ENCODE peak calls at places on chromosomes 5 and 9, in eight cellular contexts. D is colonic mucosa; Z is A549; F is mesendoderm; J is heart left ventricle; L is AG10803; K is CD4-positive, CD25-positive, alpha-beta regulatory T cell; E is fibroblast of mammary gland. T is an unnamed sample.

GRCh38 chr9:113876806-113877236 is 712 bp downstream of the ZNF618 start:
- DNase-seq in J (no peak), K (no peak), E (no peak), L (no peak), Z (no peak), D (no peak), F (no peak), T (no peak)

GRCh38 chr9:83466877-83467276 is 71.3 kb downstream of the FRMD3 start:
- DNase-seq in E (no peak), J (no peak), F (no peak), D (no peak), Z (no peak), K (no peak), L (peak; percentile 26), T (no peak)

GRCh38 chr5:59557572-59557971 is 336.0 kb downstream of the PDE4D start:
- DNase-seq in J (no peak), F (no peak), L (no peak), E (no peak), K (no peak), Z (no peak), D (no peak), T (no peak)

GRCh38 chr9:116134981-116135380 is 18.6 kb upstream of the PAPPA start:
- DNase-seq in E (no peak), K (no peak), J (no peak), Z (no peak), D (no peak), F (no peak), L (no peak), T (no peak)

GRCh38 chr9:68530618-68531017 is 10.1 kb downstream of the TMEM252 start:
- DNase-seq in D (peak; percentile 85), Z (no peak), J (peak; percentile 82), F (peak; percentile 75), E (no peak), K (no peak), L (no peak), T (peak; percentile 87)

GRCh38 chr9:36470891-36471290 is 70.8 kb upstream of the RNF38 start:
- DNase-seq in Z (no peak), E (peak; percentile 78), J (peak; percentile 73), L (peak; percentile 66), D (peak; percentile 65), F (no peak), K (peak; percentile 48), T (peak; percentile 83)

GRCh38 chr5:175700991-175701390 is 43.1 kb downstream of the HRH2 start:
- DNase-seq in E (no peak), F (no peak), D (no peak), K (no peak), Z (peak; percentile 40), J (no peak), L (no peak), T (no peak)

GRCh38 chr9:21324040-21324439 is 11.2 kb downstream of the KLHL9 start:
- DNase-seq in K (no peak), L (no peak), F (no peak), J (no peak), E (no peak), D (no peak), Z (no peak), T (no peak)

GRCh38 chr9:2620876-2621677 is 510 bp upstream of the VLDLR start:
- DNase-seq in E (peak; percentile 66), J (peak; percentile 76), K (no peak), L (peak; percentile 87), Z (peak; percentile 79), D (peak; percentile 75), F (peak; percentile 96), T (peak; percentile 85)

GRCh38 chr9:8961186-8961666 is 1161.6 kb upstream of the DMAC1 start:
- DNase-seq in E (peak; percentile 92), J (peak; percentile 52), L (no peak), F (peak; percentile 14), Z (no peak), K (no peak), D (peak; percentile 17), T (no peak)

GRCh38 chr5:92749943-92750342 is 831.1 kb downstream of the NR2F1-AS1 start:
- DNase-seq in K (no peak), F (peak; percentile 78), Z (peak; percentile 13), L (no peak), J (no peak), E (peak; percentile 54), D (no peak), T (no peak)

GRCh38 chr5:117731445-117731844 is 1156.8 kb upstream of the SEMA6A start:
- DNase-seq in F (no peak), Z (no peak), J (no peak), E (no peak), L (no peak), D (no peak), K (no peak), T (no peak)

GRCh38 chr5:121974261-121974660 is 12.5 kb downstream of the SRFBP1 start:
- DNase-seq in F (peak; percentile 63), Z (no peak), J (no peak), D (no peak), L (no peak), E (peak; percentile 65), K (no peak), T (no peak)

GRCh38 chr9:103991698-103992097 is 102.4 kb upstream of the SMC2 start:
- DNase-seq in D (no peak), E (peak; percentile 56), K (no peak), L (no peak), F (peak; percentile 12), Z (no peak), J (no peak), T (no peak)

GRCh38 chr5:56019306-56020272 is 24.8 kb upstream of the IL6ST start:
- DNase-seq in E (peak; percentile 75), Z (no peak), J (no peak), F (no peak), K (no peak), D (no peak), L (peak; percentile 86), T (no peak)

GRCh38 chr5:9156282-9156681 is 389.6 kb downstream of the SEMA5A start:
- DNase-seq in F (peak; percentile 91), J (peak; percentile 14), E (peak; percentile 75), K (no peak), Z (no peak), D (no peak), L (peak; percentile 79), T (no peak)

GRCh38 chr5:5011151-5011550 is 129.0 kb upstream of the ADAMTS16 start:
- DNase-seq in E (peak; percentile 29), D (no peak), J (no peak), L (peak; percentile 28), K (no peak), F (no peak), Z (no peak), T (no peak)

GRCh38 chr9:133615101-133615896 is 6.1 kb upstream of the FAM163B start:
- DNase-seq in F (no peak), Z (no peak), J (no peak), E (no peak), D (no peak), K (no peak), L (no peak), T (no peak)

GRCh38 chr9:133830310-133830709 is 92.2 kb upstream of the SARDH start:
- DNase-seq in E (peak; percentile 14), J (no peak), F (no peak), Z (no peak), D (no peak), K (no peak), L (no peak), T (no peak)

GRCh38 chr5:124997186-124997893 is 250.9 kb upstream of the ZNF608 start:
- DNase-seq in E (no peak), J (no peak), D (no peak), K (no peak), Z (no peak), F (no peak), L (no peak), T (no peak)

GRCh38 chr5:73464016-73464745 is 15.6 kb upstream of the FOXD1 start:
- DNase-seq in Z (no peak), F (no peak), K (no peak), E (peak; percentile 33), J (peak; percentile 34), D (no peak), L (peak; percentile 91), T (peak; percentile 46)

GRCh38 chr9:77488439-77489126 is 159.5 kb downstream of the GNA14 start:
- DNase-seq in K (no peak), D (no peak), F (peak; percentile 75), J (no peak), Z (no peak), E (peak; percentile 42), L (peak; percentile 37), T (no peak)

GRCh38 chr5:110401881-110402280 is 324.6 kb downstream of the TMEM232 start:
- DNase-seq in K (no peak), E (peak; percentile 67), Z (no peak), L (peak; percentile 62), J (no peak), D (no peak), F (no peak), T (no peak)

DNA sequence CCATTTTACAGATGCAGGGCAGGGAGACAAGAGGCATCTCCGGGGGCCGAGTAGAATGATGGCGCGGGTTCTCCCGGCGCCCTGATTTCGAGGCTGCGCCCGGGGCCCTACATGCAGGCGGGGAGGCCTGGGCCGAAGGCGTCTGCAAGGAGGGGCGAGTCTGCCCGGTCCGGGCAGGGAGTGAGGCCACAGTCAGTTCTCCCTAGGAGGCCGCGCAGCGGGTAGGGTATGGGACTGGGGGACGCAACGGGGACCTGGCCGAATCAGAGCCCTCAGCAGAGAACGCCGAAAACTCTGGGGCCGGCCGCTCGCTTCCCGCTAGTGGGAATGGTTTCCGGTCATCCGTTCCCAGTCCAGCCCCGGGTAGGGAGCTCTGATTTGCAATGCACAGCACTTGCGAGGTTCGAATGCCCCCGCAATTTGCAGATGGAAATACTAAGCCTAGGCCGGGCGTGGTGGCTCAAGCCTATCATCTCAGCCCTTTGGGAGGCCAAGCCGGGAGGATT is 6.4 kb downstream of the TLX3 start:
- DNase-seq in Z (no peak), E (no peak), L (no peak), F (no peak), D (no peak), J (no peak), K (no peak), T (no peak)
- H3K4me3 ChIP-seq in Z (no peak overlapping the region), E (no peak overlapping the region), L (no peak overlapping the region), F (no peak overlapping the region), D (no peak overlapping the region), J (peak overlapping the region; percentile 6), K (no peak overlapping the region), T (peak overlapping the region; percentile 30)

GRCh38 chr5:16866795-16867584 is 69.1 kb downstream of the MYO10 start:
- DNase-seq in L (no peak), D (no peak), E (no peak), F (peak; percentile 36), Z (no peak), K (no peak), J (no peak), T (no peak)
- H3K4me3 ChIP-seq in L (no peak overlapping the region), D (no peak overlapping the region), E (no peak overlapping the region), F (no peak overlapping the region), Z (no peak overlapping the region), K (no peak overlapping the region), J (no peak overlapping the region), T (no peak overlapping the region)

DNA sequence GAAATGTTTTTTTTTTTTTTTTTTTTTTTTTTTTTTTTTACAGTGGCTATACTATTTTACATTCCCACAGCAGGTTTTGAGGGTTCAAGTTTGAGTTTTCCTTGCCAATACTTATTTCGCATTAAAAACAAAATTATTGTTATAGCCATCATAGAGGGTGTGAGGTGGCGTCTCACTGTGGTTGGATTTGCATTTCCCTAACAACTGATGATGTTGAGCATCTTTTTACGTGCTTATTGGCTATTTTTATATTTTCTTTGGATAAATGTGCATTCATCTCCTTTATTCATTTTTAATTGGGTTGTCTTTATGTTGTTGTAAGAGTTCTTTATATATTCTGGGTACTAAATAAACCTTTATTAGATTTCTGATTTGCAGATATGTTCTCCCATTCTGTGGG is 18.9 kb upstream of the UBLCP1 start:
- DNase-seq in Z (no peak), J (no peak), F (no peak), K (no peak), L (no peak), E (no peak), D (no peak), T (no peak)
- H3K4me3 ChIP-seq in Z (no peak overlapping the region), J (no peak overlapping the region), F (no peak overlapping the region), K (no peak overlapping the region), L (no peak overlapping the region), E (no peak overlapping the region), D (no peak overlapping the region), T (no peak overlapping the region)

GRCh38 chr9:137126786-137127185 is 12.2 kb upstream of the GRIN1 start:
- DNase-seq in D (no peak), E (no peak), J (no peak), L (no peak), F (no peak), Z (no peak), K (no peak), T (no peak)
- H3K4me3 ChIP-seq in D (no peak overlapping the region), E (no peak overlapping the region), J (peak overlapping the region; percentile 27), L (no peak overlapping the region), F (no peak overlapping the region), Z (peak overlapping the region; percentile 94), K (peak overlapping the region; percentile 76), T (no peak overlapping the region)

T was measured in right cardiac atrium.